ENCODE peak calls at places on chromosomes 12 and 14, in five cellular contexts. One of them, this sample, is unnamed.

GRCh38 chr12:121810833-121811433 is 7.1 kb downstream of the SETD1B start:
- DNase-seq in GM13977: no peak
- DNase-seq in breast epithelium: no peak
- DNase-seq in fibroblast of mammary gland: peak; percentile 31
- DNase-seq in heart left ventricle: no peak
- DNase-seq in this sample: no peak

GRCh38 chr12:73421832-73422231 is 1115.8 kb upstream of the ATXN7L3B start:
- DNase-seq in GM13977: no peak
- DNase-seq in breast epithelium: no peak
- DNase-seq in fibroblast of mammary gland: peak; percentile 56
- DNase-seq in heart left ventricle: no peak
- DNase-seq in this sample: peak; percentile 3

GRCh38 chr14:86481105-86481504 is 951.2 kb downstream of the FLRT2 start:
- DNase-seq in GM13977: no peak
- DNase-seq in breast epithelium: no peak
- DNase-seq in fibroblast of mammary gland: no peak
- DNase-seq in heart left ventricle: no peak
- DNase-seq in this sample: no peak

GRCh38 chr12:89649820-89650219 is 58.8 kb downstream of the ATP2B1 start:
- DNase-seq in GM13977: no peak
- DNase-seq in breast epithelium: no peak
- DNase-seq in fibroblast of mammary gland: no peak
- DNase-seq in heart left ventricle: no peak
- DNase-seq in this sample: no peak

GRCh38 chr12:92505373-92506340 is 197.1 kb upstream of the PLEKHG7 start:
- DNase-seq in GM13977: no peak
- DNase-seq in breast epithelium: no peak
- DNase-seq in fibroblast of mammary gland: peak; percentile 55
- DNase-seq in heart left ventricle: peak; percentile 75
- DNase-seq in this sample: peak; percentile 26

GRCh38 chr12:128908254-128908653 is 55.0 kb downstream of the GLT1D1 start:
- DNase-seq in GM13977: no peak
- DNase-seq in breast epithelium: no peak
- DNase-seq in fibroblast of mammary gland: no peak
- DNase-seq in heart left ventricle: no peak
- DNase-seq in this sample: no peak

GRCh38 chr12:23464241-23464812 is 485.1 kb downstream of the SOX5 start:
- DNase-seq in GM13977: no peak
- DNase-seq in breast epithelium: no peak
- DNase-seq in fibroblast of mammary gland: no peak
- DNase-seq in heart left ventricle: no peak
- DNase-seq in this sample: no peak

GRCh38 chr12:58346032-58346632 is 404.8 kb downstream of the ATP23 start:
- DNase-seq in GM13977: peak; percentile 25
- DNase-seq in breast epithelium: no peak
- DNase-seq in fibroblast of mammary gland: peak; percentile 64
- DNase-seq in heart left ventricle: no peak
- DNase-seq in this sample: peak; percentile 32

GRCh38 chr14:93959239-93960107 is 16.9 kb downstream of the ASB2 start:
- DNase-seq in GM13977: peak; percentile 88
- DNase-seq in breast epithelium: peak; percentile 57
- DNase-seq in fibroblast of mammary gland: peak; percentile 83
- DNase-seq in heart left ventricle: peak; percentile 59
- DNase-seq in this sample: peak; percentile 85

GRCh38 chr14:63551338-63551737 is 8.2 kb upstream of the PPP2R5E start:
- DNase-seq in GM13977: no peak
- DNase-seq in breast epithelium: no peak
- DNase-seq in fibroblast of mammary gland: peak; percentile 78
- DNase-seq in heart left ventricle: no peak
- DNase-seq in this sample: no peak

GRCh38 chr12:57726151-57726883 is 12.2 kb downstream of the AGAP2 start:
- DNase-seq in GM13977: no peak
- DNase-seq in breast epithelium: peak; percentile 72
- DNase-seq in fibroblast of mammary gland: peak; percentile 80
- DNase-seq in heart left ventricle: peak; percentile 80
- DNase-seq in this sample: peak; percentile 55

GRCh38 chr14:73792476-73792875 is 59.2 kb upstream of the PTGR2 start:
- DNase-seq in GM13977: no peak
- DNase-seq in breast epithelium: no peak
- DNase-seq in fibroblast of mammary gland: no peak
- DNase-seq in heart left ventricle: no peak
- DNase-seq in this sample: no peak

GRCh38 chr14:81402123-81402495 is 2.0 kb upstream of the STON2 start:
- DNase-seq in GM13977: no peak
- DNase-seq in breast epithelium: no peak
- DNase-seq in fibroblast of mammary gland: peak; percentile 67
- DNase-seq in heart left ventricle: no peak
- DNase-seq in this sample: no peak

GRCh38 chr14:93132472-93133065 is 16.8 kb upstream of the ITPK1 start:
- DNase-seq in GM13977: peak; percentile 63
- DNase-seq in breast epithelium: no peak
- DNase-seq in fibroblast of mammary gland: peak; percentile 56
- DNase-seq in heart left ventricle: no peak
- DNase-seq in this sample: peak; percentile 59

GRCh38 chr12:104433061-104433460 is 23.7 kb upstream of the CHST11 start:
- DNase-seq in GM13977: no peak
- DNase-seq in breast epithelium: no peak
- DNase-seq in fibroblast of mammary gland: no peak
- DNase-seq in heart left ventricle: no peak
- DNase-seq in this sample: no peak

GRCh38 chr12:108457734-108458361 is 57.2 kb upstream of the FICD start:
- DNase-seq in GM13977: no peak
- DNase-seq in breast epithelium: peak; percentile 79
- DNase-seq in fibroblast of mammary gland: peak; percentile 8
- DNase-seq in heart left ventricle: no peak
- DNase-seq in this sample: no peak

GRCh38 chr14:21526672-21527319 is 650 bp upstream of the SALL2 start:
- DNase-seq in GM13977: no peak
- DNase-seq in breast epithelium: no peak
- DNase-seq in fibroblast of mammary gland: no peak
- DNase-seq in heart left ventricle: no peak
- DNase-seq in this sample: no peak

GRCh38 chr14:103514596-103515421 is 7.8 kb downstream of the CKB start:
- DNase-seq in GM13977: no peak
- DNase-seq in breast epithelium: no peak
- DNase-seq in fibroblast of mammary gland: no peak
- DNase-seq in heart left ventricle: peak; percentile 29
- DNase-seq in this sample: peak; percentile 10

GRCh38 chr12:93223440-93224426 is 154.0 kb upstream of the NUDT4 start:
- DNase-seq in GM13977: no peak
- DNase-seq in breast epithelium: no peak
- DNase-seq in fibroblast of mammary gland: peak; percentile 61
- DNase-seq in heart left ventricle: no peak
- DNase-seq in this sample: no peak

GRCh38 chr12:67624355-67624754 is 24.2 kb upstream of the DYRK2 start:
- DNase-seq in GM13977: no peak
- DNase-seq in breast epithelium: no peak
- DNase-seq in fibroblast of mammary gland: no peak
- DNase-seq in heart left ventricle: no peak
- DNase-seq in this sample: no peak

GRCh38 chr14:68042591-68043210 is 223.1 kb downstream of the RAD51B start:
- DNase-seq in GM13977: no peak
- DNase-seq in breast epithelium: peak; percentile 35
- DNase-seq in fibroblast of mammary gland: no peak
- DNase-seq in heart left ventricle: no peak
- DNase-seq in this sample: no peak

GRCh38 chr12:27555316-27555715 is 31.3 kb downstream of the PPFIBP1 start:
- DNase-seq in GM13977: no peak
- DNase-seq in breast epithelium: no peak
- DNase-seq in fibroblast of mammary gland: peak; percentile 55
- DNase-seq in heart left ventricle: no peak
- DNase-seq in this sample: no peak

GRCh38 chr14:89171168-89171567 is 245.9 kb downstream of the FOXN3 start:
- DNase-seq in GM13977: no peak
- DNase-seq in breast epithelium: no peak
- DNase-seq in fibroblast of mammary gland: peak; percentile 55
- DNase-seq in heart left ventricle: no peak
- DNase-seq in this sample: no peak

GRCh38 chr14:61608245-61609142 is 86.8 kb upstream of the HIF1A start:
- DNase-seq in GM13977: no peak
- DNase-seq in breast epithelium: no peak
- DNase-seq in fibroblast of mammary gland: peak; percentile 54
- DNase-seq in heart left ventricle: no peak
- DNase-seq in this sample: no peak

GRCh38 chr12:52494518-52494917 is 1.5 kb upstream of the KRT6A start:
- DNase-seq in GM13977: no peak
- DNase-seq in breast epithelium: peak; percentile 92
- DNase-seq in fibroblast of mammary gland: peak; percentile 88
- DNase-seq in heart left ventricle: no peak
- DNase-seq in this sample: no peak

GRCh38 chr14:92645841-92646478 is 102.5 kb downstream of the LGMN start:
- DNase-seq in GM13977: no peak
- DNase-seq in breast epithelium: no peak
- DNase-seq in fibroblast of mammary gland: peak; percentile 92
- DNase-seq in heart left ventricle: no peak
- DNase-seq in this sample: no peak

GRCh38 chr14:93916476-93916875 is 10.7 kb upstream of the FAM181A start:
- DNase-seq in GM13977: no peak
- DNase-seq in breast epithelium: no peak
- DNase-seq in fibroblast of mammary gland: no peak
- DNase-seq in heart left ventricle: no peak
- DNase-seq in this sample: no peak

GRCh38 chr14:34629344-34629656 is 648 bp downstream of the SNX6 start:
- DNase-seq in GM13977: no peak
- DNase-seq in breast epithelium: no peak
- DNase-seq in fibroblast of mammary gland: no peak
- DNase-seq in heart left ventricle: no peak
- DNase-seq in this sample: no peak

GRCh38 chr14:105844810-105845724 is 318.7 kb downstream of the TMEM121 start:
- DNase-seq in GM13977: no peak
- DNase-seq in breast epithelium: peak; percentile 7
- DNase-seq in fibroblast of mammary gland: no peak
- DNase-seq in heart left ventricle: no peak
- DNase-seq in this sample: no peak

GRCh38 chr12:91111366-91112321 is at the start of gene LUM:
- DNase-seq in GM13977: no peak
- DNase-seq in breast epithelium: no peak
- DNase-seq in fibroblast of mammary gland: peak; percentile 81
- DNase-seq in heart left ventricle: peak; percentile 47
- DNase-seq in this sample: no peak

GRCh38 chr14:39469094-39469710 is 37.0 kb upstream of the FBXO33 start:
- DNase-seq in GM13977: peak; percentile 14
- DNase-seq in breast epithelium: no peak
- DNase-seq in fibroblast of mammary gland: peak; percentile 34
- DNase-seq in heart left ventricle: no peak
- DNase-seq in this sample: peak; percentile 32

GRCh38 chr14:93010543-93011541 is 87.9 kb downstream of the CHGA start:
- DNase-seq in GM13977: no peak
- DNase-seq in breast epithelium: no peak
- DNase-seq in fibroblast of mammary gland: no peak
- DNase-seq in heart left ventricle: peak; percentile 61
- DNase-seq in this sample: no peak

GRCh38 chr14:89032086-89032649 is 207.7 kb downstream of the TTC8 start:
- DNase-seq in GM13977: no peak
- DNase-seq in breast epithelium: no peak
- DNase-seq in fibroblast of mammary gland: no peak
- DNase-seq in heart left ventricle: no peak
- DNase-seq in this sample: no peak

GRCh38 chr12:131222271-131223139 is 268.8 kb downstream of the ADGRD1 start:
- DNase-seq in GM13977: peak; percentile 62
- DNase-seq in breast epithelium: no peak
- DNase-seq in fibroblast of mammary gland: no peak
- DNase-seq in heart left ventricle: no peak
- DNase-seq in this sample: peak; percentile 44

GRCh38 chr12:52186135-52186840 is 5.5 kb downstream of the KRT80 start:
- DNase-seq in GM13977: no peak
- DNase-seq in breast epithelium: no peak
- DNase-seq in fibroblast of mammary gland: peak; percentile 70
- DNase-seq in heart left ventricle: no peak
- DNase-seq in this sample: no peak

GRCh38 chr12:107607464-107608392 is 77.9 kb upstream of the PWP1 start:
- DNase-seq in GM13977: peak; percentile 81
- DNase-seq in breast epithelium: peak; percentile 65
- DNase-seq in fibroblast of mammary gland: peak; percentile 72
- DNase-seq in heart left ventricle: peak; percentile 82
- DNase-seq in this sample: peak; percentile 79

GRCh38 chr12:45568808-45569207 is 160.7 kb upstream of the ARID2 start:
- DNase-seq in GM13977: no peak
- DNase-seq in breast epithelium: no peak
- DNase-seq in fibroblast of mammary gland: no peak
- DNase-seq in heart left ventricle: no peak
- DNase-seq in this sample: no peak

DNA sequence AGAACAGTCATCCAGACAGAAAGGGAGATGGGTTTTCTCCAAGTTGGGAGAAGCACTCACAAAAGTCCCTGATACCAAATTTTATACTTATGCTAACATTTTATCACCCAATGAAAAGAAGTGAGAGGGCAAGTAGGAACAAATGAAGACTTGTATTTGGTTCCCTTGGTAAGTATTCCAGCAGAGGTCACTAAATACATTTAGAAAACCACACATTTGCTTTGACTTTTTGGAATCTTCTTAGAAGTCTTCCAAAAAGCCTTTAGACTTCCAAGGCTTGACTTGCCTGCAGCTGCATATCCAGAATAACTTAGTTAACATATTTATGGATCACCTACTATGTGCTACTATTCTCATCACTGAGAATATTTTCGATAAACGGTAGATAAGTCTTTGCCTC is 3.1 kb upstream of the GYS2 start:
- DNase-seq in GM13977: no peak
- DNase-seq in breast epithelium: no peak
- DNase-seq in fibroblast of mammary gland: peak; percentile 45
- DNase-seq in heart left ventricle: no peak
- DNase-seq in this sample: no peak
- TF ChIP-seq CTCF in GM13977: peak; percentile 36
- TF ChIP-seq CTCF in breast epithelium: no peak
- TF ChIP-seq CTCF in fibroblast of mammary gland: peak; percentile 35
- TF ChIP-seq CTCF in heart left ventricle: peak; percentile 56
- TF ChIP-seq CTCF in this sample: no peak

GRCh38 chr12:56007148-56007891 is 10.2 kb downstream of the SUOX start:
- DNase-seq in GM13977: peak; percentile 94
- DNase-seq in breast epithelium: peak; percentile 77
- DNase-seq in fibroblast of mammary gland: peak; percentile 78
- DNase-seq in heart left ventricle: peak; percentile 94
- DNase-seq in this sample: peak; percentile 94
- TF ChIP-seq CTCF in GM13977: no peak
- TF ChIP-seq CTCF in breast epithelium: no peak
- TF ChIP-seq CTCF in fibroblast of mammary gland: no peak
- TF ChIP-seq CTCF in heart left ventricle: no peak
- TF ChIP-seq CTCF in this sample: no peak

DNA sequence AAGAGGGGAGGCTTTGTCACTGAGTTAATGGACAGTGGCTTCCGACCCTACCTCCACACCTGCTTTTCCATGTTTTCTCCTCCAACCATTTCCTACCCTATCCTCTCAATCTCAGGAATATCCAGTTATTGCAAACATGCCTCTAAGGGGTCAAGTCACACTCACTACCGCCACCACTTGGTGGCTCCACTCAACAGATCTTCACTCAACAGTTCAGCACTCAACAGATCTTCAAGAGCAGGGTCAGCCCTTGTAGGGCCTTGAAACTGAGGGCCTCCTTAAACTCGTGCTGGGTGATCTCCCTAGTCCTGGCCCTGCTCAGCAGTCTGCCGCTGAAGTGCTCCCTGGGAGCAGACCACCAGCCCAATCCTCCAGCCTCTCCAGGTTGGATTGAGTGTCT is 14.2 kb downstream of the ZNF641 start:
- DNase-seq in GM13977: no peak
- DNase-seq in breast epithelium: no peak
- DNase-seq in fibroblast of mammary gland: peak; percentile 7
- DNase-seq in heart left ventricle: no peak
- DNase-seq in this sample: no peak
- TF ChIP-seq CTCF in GM13977: peak; percentile 15
- TF ChIP-seq CTCF in breast epithelium: no peak
- TF ChIP-seq CTCF in fibroblast of mammary gland: peak; percentile 27
- TF ChIP-seq CTCF in heart left ventricle: no peak
- TF ChIP-seq CTCF in this sample: no peak

GRCh38 chr12:132373967-132374820 is 44.8 kb upstream of the GALNT9 start:
- DNase-seq in GM13977: no peak
- DNase-seq in breast epithelium: no peak
- DNase-seq in fibroblast of mammary gland: peak; percentile 20
- DNase-seq in heart left ventricle: no peak
- DNase-seq in this sample: no peak
- TF ChIP-seq CTCF in GM13977: no peak
- TF ChIP-seq CTCF in breast epithelium: no peak
- TF ChIP-seq CTCF in fibroblast of mammary gland: peak; percentile 7
- TF ChIP-seq CTCF in heart left ventricle: no peak
- TF ChIP-seq CTCF in this sample: no peak

This sample was measured in GM20000.